ENCODE peak calls at places on chromosomes 2 and 18, in seven cellular contexts. One of them, this sample, is unnamed.

GRCh38 chr2:177545143-177545542 is 152.6 kb downstream of the AGPS start:
- DNase-seq in ovary: no peak
- DNase-seq in left ventricle myocardium inferior: no peak
- DNase-seq in HL-60: no peak
- DNase-seq in spleen: no peak
- DNase-seq in transverse colon: no peak
- DNase-seq in dorsolateral prefrontal cortex: no peak
- DNase-seq in this sample: no peak

GRCh38 chr2:118832071-118832790 is 15.2 kb downstream of the EN1 start:
- DNase-seq in left ventricle myocardium inferior: no peak
- DNase-seq in ovary: no peak
- DNase-seq in HL-60: no peak
- DNase-seq in transverse colon: no peak
- DNase-seq in spleen: no peak
- DNase-seq in dorsolateral prefrontal cortex: no peak
- DNase-seq in this sample: no peak

GRCh38 chr2:10306901-10307463 is 4.3 kb downstream of the HPCAL1 start:
- DNase-seq in ovary: no peak
- DNase-seq in dorsolateral prefrontal cortex: no peak
- DNase-seq in transverse colon: no peak
- DNase-seq in spleen: no peak
- DNase-seq in left ventricle myocardium inferior: no peak
- DNase-seq in HL-60: no peak
- DNase-seq in this sample: no peak

GRCh38 chr2:235278771-235279355 is 215.0 kb upstream of the AGAP1 start:
- DNase-seq in transverse colon: no peak
- DNase-seq in spleen: no peak
- DNase-seq in left ventricle myocardium inferior: no peak
- DNase-seq in HL-60: no peak
- DNase-seq in ovary: no peak
- DNase-seq in dorsolateral prefrontal cortex: no peak
- DNase-seq in this sample: no peak

GRCh38 chr2:130169896-130170295 is 11.5 kb downstream of the SMPD4 start:
- DNase-seq in transverse colon: no peak
- DNase-seq in ovary: no peak
- DNase-seq in HL-60: no peak
- DNase-seq in dorsolateral prefrontal cortex: no peak
- DNase-seq in left ventricle myocardium inferior: no peak
- DNase-seq in spleen: no peak
- DNase-seq in this sample: no peak

GRCh38 chr18:4510709-4511108 is 55.6 kb upstream of the DLGAP1 start:
- DNase-seq in spleen: no peak
- DNase-seq in HL-60: no peak
- DNase-seq in left ventricle myocardium inferior: no peak
- DNase-seq in ovary: no peak
- DNase-seq in dorsolateral prefrontal cortex: no peak
- DNase-seq in transverse colon: no peak
- DNase-seq in this sample: no peak

GRCh38 chr2:235754381-235755207 is 260.8 kb downstream of the AGAP1 start:
- DNase-seq in transverse colon: no peak
- DNase-seq in dorsolateral prefrontal cortex: peak
- DNase-seq in left ventricle myocardium inferior: no peak
- DNase-seq in spleen: no peak
- DNase-seq in ovary: no peak
- DNase-seq in HL-60: no peak
- DNase-seq in this sample: no peak

GRCh38 chr2:21267232-21267835 is 143.6 kb downstream of the TDRD15 start:
- DNase-seq in ovary: no peak
- DNase-seq in dorsolateral prefrontal cortex: no peak
- DNase-seq in HL-60: no peak
- DNase-seq in transverse colon: no peak
- DNase-seq in left ventricle myocardium inferior: peak
- DNase-seq in spleen: no peak
- DNase-seq in this sample: no peak

GRCh38 chr2:239378021-239378917 is 22.6 kb downstream of the HDAC4 start:
- DNase-seq in dorsolateral prefrontal cortex: no peak
- DNase-seq in transverse colon: no peak
- DNase-seq in spleen: peak
- DNase-seq in ovary: no peak
- DNase-seq in left ventricle myocardium inferior: no peak
- DNase-seq in HL-60: no peak
- DNase-seq in this sample: no peak

GRCh38 chr18:57943723-57944122 is 100.3 kb upstream of the NEDD4L start:
- DNase-seq in dorsolateral prefrontal cortex: no peak
- DNase-seq in transverse colon: no peak
- DNase-seq in HL-60: no peak
- DNase-seq in ovary: no peak
- DNase-seq in left ventricle myocardium inferior: no peak
- DNase-seq in spleen: no peak
- DNase-seq in this sample: no peak

GRCh38 chr18:48862116-48862515 is 88.6 kb downstream of the SMAD7 start:
- DNase-seq in left ventricle myocardium inferior: no peak
- DNase-seq in HL-60: no peak
- DNase-seq in spleen: peak
- DNase-seq in transverse colon: no peak
- DNase-seq in dorsolateral prefrontal cortex: peak
- DNase-seq in ovary: no peak
- DNase-seq in this sample: no peak

GRCh38 chr2:66366619-66367018 is 68.3 kb upstream of the MEIS1 start:
- DNase-seq in ovary: no peak
- DNase-seq in transverse colon: no peak
- DNase-seq in HL-60: no peak
- DNase-seq in dorsolateral prefrontal cortex: no peak
- DNase-seq in spleen: no peak
- DNase-seq in left ventricle myocardium inferior: no peak
- DNase-seq in this sample: no peak

GRCh38 chr18:3094355-3094684 is 81.4 kb upstream of the LPIN2 start:
- DNase-seq in transverse colon: no peak
- DNase-seq in HL-60: no peak
- DNase-seq in left ventricle myocardium inferior: no peak
- DNase-seq in dorsolateral prefrontal cortex: no peak
- DNase-seq in spleen: no peak
- DNase-seq in ovary: no peak
- DNase-seq in this sample: no peak

GRCh38 chr18:61939032-61939674 is 46.3 kb upstream of the RNF152 start:
- DNase-seq in HL-60: no peak
- DNase-seq in spleen: no peak
- DNase-seq in transverse colon: no peak
- DNase-seq in ovary: no peak
- DNase-seq in dorsolateral prefrontal cortex: no peak
- DNase-seq in left ventricle myocardium inferior: no peak
- DNase-seq in this sample: no peak

GRCh38 chr18:75926811-75927210 is 499.3 kb upstream of the SMIM21 start:
- DNase-seq in ovary: no peak
- DNase-seq in dorsolateral prefrontal cortex: no peak
- DNase-seq in HL-60: no peak
- DNase-seq in transverse colon: no peak
- DNase-seq in spleen: no peak
- DNase-seq in left ventricle myocardium inferior: no peak
- DNase-seq in this sample: no peak

GRCh38 chr2:9966491-9967022 is 15.1 kb downstream of the GRHL1 start:
- DNase-seq in ovary: no peak
- DNase-seq in left ventricle myocardium inferior: no peak
- DNase-seq in HL-60: no peak
- DNase-seq in transverse colon: no peak
- DNase-seq in spleen: no peak
- DNase-seq in dorsolateral prefrontal cortex: no peak
- DNase-seq in this sample: no peak

GRCh38 chr2:54767921-54768320 is 44.5 kb downstream of the EML6 start:
- DNase-seq in spleen: no peak
- DNase-seq in dorsolateral prefrontal cortex: no peak
- DNase-seq in left ventricle myocardium inferior: no peak
- DNase-seq in ovary: no peak
- DNase-seq in HL-60: no peak
- DNase-seq in transverse colon: no peak
- DNase-seq in this sample: no peak

GRCh38 chr2:1658394-1659151 is 85.7 kb downstream of the PXDN start:
- DNase-seq in spleen: peak
- DNase-seq in ovary: no peak
- DNase-seq in left ventricle myocardium inferior: no peak
- DNase-seq in transverse colon: peak
- DNase-seq in HL-60: no peak
- DNase-seq in dorsolateral prefrontal cortex: no peak
- DNase-seq in this sample: no peak

GRCh38 chr2:740446-741293 is 63.5 kb upstream of the TMEM18 start:
- DNase-seq in ovary: peak
- DNase-seq in spleen: peak
- DNase-seq in HL-60: no peak
- DNase-seq in dorsolateral prefrontal cortex: no peak
- DNase-seq in transverse colon: peak
- DNase-seq in left ventricle myocardium inferior: peak
- DNase-seq in this sample: peak

GRCh38 chr18:34330308-34330707 is 105.6 kb upstream of the NOL4 start:
- DNase-seq in spleen: no peak
- DNase-seq in left ventricle myocardium inferior: no peak
- DNase-seq in transverse colon: no peak
- DNase-seq in ovary: no peak
- DNase-seq in HL-60: no peak
- DNase-seq in dorsolateral prefrontal cortex: no peak
- DNase-seq in this sample: no peak

GRCh38 chr2:28349546-28350165 is 43.0 kb upstream of the FOSL2 start:
- DNase-seq in transverse colon: no peak
- DNase-seq in left ventricle myocardium inferior: no peak
- DNase-seq in ovary: no peak
- DNase-seq in dorsolateral prefrontal cortex: no peak
- DNase-seq in spleen: peak
- DNase-seq in HL-60: no peak
- DNase-seq in this sample: no peak

GRCh38 chr18:10202947-10203346 is 251.5 kb upstream of the APCDD1 start:
- DNase-seq in HL-60: no peak
- DNase-seq in left ventricle myocardium inferior: no peak
- DNase-seq in dorsolateral prefrontal cortex: no peak
- DNase-seq in transverse colon: no peak
- DNase-seq in ovary: no peak
- DNase-seq in spleen: no peak
- DNase-seq in this sample: no peak

GRCh38 chr2:27092696-27093429 is 6.3 kb downstream of the KHK start:
- DNase-seq in HL-60: no peak
- DNase-seq in spleen: no peak
- DNase-seq in dorsolateral prefrontal cortex: no peak
- DNase-seq in left ventricle myocardium inferior: no peak
- DNase-seq in transverse colon: no peak
- DNase-seq in ovary: no peak
- DNase-seq in this sample: no peak
- H3K27ac ChIP-seq in HL-60: no peak
- H3K27ac ChIP-seq in spleen: no peak
- H3K27ac ChIP-seq in dorsolateral prefrontal cortex: no peak
- H3K27ac ChIP-seq in left ventricle myocardium inferior: no peak
- H3K27ac ChIP-seq in transverse colon: no peak
- H3K27ac ChIP-seq in ovary: no peak
- H3K27ac ChIP-seq in this sample: no peak

GRCh38 chr2:110101911-110102774 is 13.5 kb downstream of the MALL start:
- DNase-seq in spleen: no peak
- DNase-seq in HL-60: no peak
- DNase-seq in left ventricle myocardium inferior: no peak
- DNase-seq in ovary: no peak
- DNase-seq in transverse colon: no peak
- DNase-seq in dorsolateral prefrontal cortex: no peak
- DNase-seq in this sample: no peak
- H3K27ac ChIP-seq in spleen: peak
- H3K27ac ChIP-seq in HL-60: no peak
- H3K27ac ChIP-seq in left ventricle myocardium inferior: peak
- H3K27ac ChIP-seq in ovary: peak
- H3K27ac ChIP-seq in transverse colon: peak
- H3K27ac ChIP-seq in dorsolateral prefrontal cortex: peak
- H3K27ac ChIP-seq in this sample: peak

DNA sequence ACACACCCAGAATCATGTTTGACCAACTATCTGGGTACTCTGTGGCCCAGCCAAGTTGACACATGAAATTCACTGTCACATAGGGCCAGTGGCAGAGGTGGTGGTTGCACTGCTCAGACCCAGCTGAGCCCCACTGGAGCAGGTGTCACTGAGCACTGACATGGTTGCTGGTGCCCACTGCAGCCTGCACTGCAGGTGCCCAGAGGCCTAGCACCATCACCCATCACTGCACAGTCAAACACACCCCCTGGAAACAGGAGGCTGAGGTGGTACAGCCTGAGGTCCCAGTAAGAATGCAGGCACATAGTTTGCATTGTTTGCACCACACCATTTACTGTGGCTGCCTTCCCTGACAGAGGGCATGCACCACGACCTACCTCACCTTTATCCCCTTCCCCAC is 278.7 kb upstream of the MGAT5 start:
- DNase-seq in spleen: no peak
- DNase-seq in dorsolateral prefrontal cortex: no peak
- DNase-seq in left ventricle myocardium inferior: no peak
- DNase-seq in HL-60: no peak
- DNase-seq in ovary: no peak
- DNase-seq in transverse colon: no peak
- DNase-seq in this sample: no peak
- H3K27ac ChIP-seq in spleen: no peak
- H3K27ac ChIP-seq in dorsolateral prefrontal cortex: no peak
- H3K27ac ChIP-seq in left ventricle myocardium inferior: no peak
- H3K27ac ChIP-seq in HL-60: no peak
- H3K27ac ChIP-seq in ovary: no peak
- H3K27ac ChIP-seq in transverse colon: no peak
- H3K27ac ChIP-seq in this sample: no peak

GRCh38 chr2:24613154-24613814 is 122.2 kb downstream of the NCOA1 start:
- DNase-seq in dorsolateral prefrontal cortex: no peak
- DNase-seq in HL-60: peak
- DNase-seq in transverse colon: no peak
- DNase-seq in left ventricle myocardium inferior: no peak
- DNase-seq in spleen: no peak
- DNase-seq in ovary: no peak
- DNase-seq in this sample: peak
- H3K27ac ChIP-seq in dorsolateral prefrontal cortex: no peak
- H3K27ac ChIP-seq in HL-60: no peak
- H3K27ac ChIP-seq in transverse colon: no peak
- H3K27ac ChIP-seq in left ventricle myocardium inferior: no peak
- H3K27ac ChIP-seq in spleen: no peak
- H3K27ac ChIP-seq in ovary: no peak
- H3K27ac ChIP-seq in this sample: peak

DNA sequence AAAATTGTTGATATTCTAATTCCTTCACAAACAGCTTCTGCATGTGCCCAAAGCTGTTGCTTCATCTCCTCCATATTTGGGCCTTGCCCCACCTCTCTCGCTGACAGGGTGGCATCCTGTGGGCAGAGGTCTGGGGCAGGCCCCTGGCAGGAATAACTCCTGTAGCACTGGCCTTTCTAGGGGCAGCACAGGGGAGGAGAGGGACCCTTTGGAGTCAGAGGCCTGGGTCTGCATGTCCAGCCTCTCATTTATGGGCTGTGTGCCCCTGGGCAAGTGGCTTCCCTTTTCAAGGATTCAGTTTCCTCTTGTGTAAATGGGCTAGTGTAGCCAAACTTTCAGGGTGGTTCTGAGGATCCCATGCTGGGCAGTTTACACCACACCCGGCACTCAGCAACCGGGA is 23.5 kb downstream of the ADRA2B start:
- DNase-seq in HL-60: no peak
- DNase-seq in dorsolateral prefrontal cortex: peak
- DNase-seq in transverse colon: peak
- DNase-seq in left ventricle myocardium inferior: no peak
- DNase-seq in spleen: peak
- DNase-seq in ovary: no peak
- DNase-seq in this sample: no peak
- H3K27ac ChIP-seq in HL-60: no peak
- H3K27ac ChIP-seq in dorsolateral prefrontal cortex: no peak
- H3K27ac ChIP-seq in transverse colon: no peak
- H3K27ac ChIP-seq in left ventricle myocardium inferior: no peak
- H3K27ac ChIP-seq in spleen: no peak
- H3K27ac ChIP-seq in ovary: no peak
- H3K27ac ChIP-seq in this sample: no peak

GRCh38 chr2:110741491-110741980 is 9.2 kb downstream of the ACOXL start:
- DNase-seq in HL-60: no peak
- DNase-seq in dorsolateral prefrontal cortex: no peak
- DNase-seq in ovary: no peak
- DNase-seq in spleen: no peak
- DNase-seq in transverse colon: no peak
- DNase-seq in left ventricle myocardium inferior: no peak
- DNase-seq in this sample: no peak
- H3K27ac ChIP-seq in HL-60: no peak
- H3K27ac ChIP-seq in dorsolateral prefrontal cortex: no peak
- H3K27ac ChIP-seq in ovary: no peak
- H3K27ac ChIP-seq in spleen: no peak
- H3K27ac ChIP-seq in transverse colon: no peak
- H3K27ac ChIP-seq in left ventricle myocardium inferior: no peak
- H3K27ac ChIP-seq in this sample: no peak